ENCODE peak calls at places on chromosomes 1 and 21, in five cellular contexts. C, M, G, Y and A are unnamed samples.
A peak's percentile ranks its signal among the peaks of the same experiment; 100 is the strongest.

GRCh38 chr1:54768093-54768492 is 3.8 kb upstream of the PARS2 start:
- DNase-seq in G (no peak), C (no peak), M (no peak), Y (no peak), A (no peak)

GRCh38 chr21:42527489-42528158 is 14.0 kb downstream of the SLC37A1 start:
- DNase-seq in G (no peak), Y (no peak), C (no peak), M (no peak), A (no peak)

GRCh38 chr1:151399890-151400235 is 490 bp downstream of the PSMB4 start:
- DNase-seq in C (peak; percentile 32), M (no peak), G (no peak), Y (no peak), A (peak; percentile 54)

GRCh38 chr1:154179951-154180687 is 11.8 kb downstream of the TPM3 start:
- DNase-seq in G (no peak), C (no peak), M (no peak), Y (no peak), A (no peak)

GRCh38 chr1:5993553-5994510 is 1.6 kb upstream of the NPHP4 start:
- DNase-seq in C (peak; percentile 83), Y (no peak), M (no peak), G (peak; percentile 17), A (no peak)

GRCh38 chr1:115426271-115426771 is 88.3 kb upstream of the NGF start:
- DNase-seq in G (peak; percentile 67), Y (peak; percentile 85), M (peak; percentile 91), C (no peak), A (peak; percentile 84)

GRCh38 chr1:58460469-58460868 is 86.1 kb downstream of the OMA1 start:
- DNase-seq in M (no peak), Y (no peak), C (no peak), G (no peak), A (no peak)

GRCh38 chr1:10679521-10680220 is 116.8 kb downstream of the CASZ1 start:
- DNase-seq in M (no peak), G (no peak), C (peak; percentile 77), Y (peak; percentile 59), A (no peak)

GRCh38 chr1:1426496-1426960 is 5.5 kb upstream of the ANKRD65 start:
- DNase-seq in C (no peak), M (no peak), G (no peak), Y (no peak), A (no peak)

GRCh38 chr1:31416101-31416736 is 3.2 kb downstream of the SERINC2 start:
- DNase-seq in M (no peak), Y (no peak), G (no peak), C (no peak), A (peak; percentile 66)

GRCh38 chr1:56710646-56711045 is 65.5 kb downstream of the PRKAA2 start:
- DNase-seq in M (no peak), Y (no peak), C (no peak), G (no peak), A (no peak)

GRCh38 chr1:38073926-38074677 is 27.5 kb upstream of the POU3F1 start:
- DNase-seq in Y (no peak), G (no peak), C (no peak), M (no peak), A (no peak)

GRCh38 chr21:46084709-46085108 is 13.2 kb upstream of the COL6A2 start:
- DNase-seq in M (no peak), C (no peak), G (no peak), Y (no peak), A (peak; percentile 45)

GRCh38 chr1:44695671-44696070 is 21.2 kb downstream of the ARMH1 start:
- DNase-seq in G (no peak), Y (no peak), C (no peak), M (no peak), A (no peak)

GRCh38 chr21:42514883-42515228 is 1.2 kb downstream of the SLC37A1 start:
- DNase-seq in C (no peak), M (no peak), Y (no peak), G (no peak), A (no peak)

GRCh38 chr1:43238104-43238503 is 31.7 kb upstream of the TMEM125 start:
- DNase-seq in M (peak; percentile 66), C (peak; percentile 74), Y (peak; percentile 75), G (peak; percentile 39), A (peak; percentile 39)

GRCh38 chr1:227899820-227900449 is 47.8 kb downstream of the WNT9A start:
- DNase-seq in G (peak; percentile 5), M (peak; percentile 37), Y (peak; percentile 3), C (no peak), A (peak; percentile 26)

GRCh38 chr1:59601032-59601431 is 213.7 kb upstream of the HOOK1 start:
- DNase-seq in Y (peak; percentile 51), M (peak; percentile 62), G (peak; percentile 42), C (no peak), A (peak; percentile 77)

GRCh38 chr21:35159881-35160280 is 110.8 kb upstream of the RUNX1 start:
- DNase-seq in C (no peak), Y (no peak), M (no peak), G (no peak), A (no peak)

GRCh38 chr1:74593887-74594866 is 79.4 kb downstream of the ERICH3 start:
- DNase-seq in G (no peak), M (no peak), Y (no peak), C (no peak), A (no peak)

GRCh38 chr1:239997515-239998311 is 94.0 kb upstream of the FMN2 start:
- DNase-seq in G (no peak), M (no peak), Y (no peak), C (no peak), A (no peak)

GRCh38 chr1:86779308-86780191 is 75.2 kb downstream of the SH3GLB1 start:
- DNase-seq in C (peak; percentile 25), G (no peak), Y (no peak), M (no peak), A (no peak)

GRCh38 chr1:202270871-202271326 is 70.8 kb downstream of the UBE2T start:
- DNase-seq in M (peak; percentile 47), G (no peak), C (no peak), Y (no peak), A (no peak)

GRCh38 chr21:36175771-36176565 is 19.3 kb downstream of the DOP1B start:
- DNase-seq in C (no peak), Y (no peak), M (no peak), G (no peak), A (no peak)

GRCh38 chr1:233859446-233859845 is 45.0 kb upstream of the SLC35F3 start:
- DNase-seq in C (no peak), G (no peak), M (no peak), Y (no peak), A (no peak)

GRCh38 chr1:158534496-158534895 is 19.7 kb downstream of the OR6Y1 start:
- DNase-seq in G (no peak), C (no peak), M (no peak), Y (no peak), A (no peak)

GRCh38 chr21:32306021-32306780 is 7.5 kb downstream of the MRAP start:
- DNase-seq in Y (no peak), G (no peak), M (no peak), C (no peak), A (no peak)

GRCh38 chr1:55250399-55251075 is 35.4 kb upstream of the USP24 start:
- DNase-seq in G (no peak), M (no peak), Y (peak; percentile 47), C (no peak), A (no peak)

GRCh38 chr1:204971700-204972336 is 71.2 kb upstream of the CNTN2 start:
- DNase-seq in M (no peak), G (no peak), C (peak; percentile 70), Y (no peak), A (no peak)
- TF ChIP-seq CTCF in M (no peak), G (no peak), C (peak; percentile 17), Y (no peak), A (no peak)

GRCh38 chr21:43808832-43809251 is 19.5 kb downstream of the RRP1 start:
- DNase-seq in C (no peak), Y (no peak), M (no peak), G (no peak), A (no peak)
- H3K4me1 ChIP-seq in C (peaks cover 91% of the 10 kb centered on the region), Y (peaks cover 8% of the 10 kb centered on the region), M (peaks cover 26% of the 10 kb centered on the region), G (peaks cover 9% of the 10 kb centered on the region), A (peaks cover 19% of the 10 kb centered on the region)

DNA sequence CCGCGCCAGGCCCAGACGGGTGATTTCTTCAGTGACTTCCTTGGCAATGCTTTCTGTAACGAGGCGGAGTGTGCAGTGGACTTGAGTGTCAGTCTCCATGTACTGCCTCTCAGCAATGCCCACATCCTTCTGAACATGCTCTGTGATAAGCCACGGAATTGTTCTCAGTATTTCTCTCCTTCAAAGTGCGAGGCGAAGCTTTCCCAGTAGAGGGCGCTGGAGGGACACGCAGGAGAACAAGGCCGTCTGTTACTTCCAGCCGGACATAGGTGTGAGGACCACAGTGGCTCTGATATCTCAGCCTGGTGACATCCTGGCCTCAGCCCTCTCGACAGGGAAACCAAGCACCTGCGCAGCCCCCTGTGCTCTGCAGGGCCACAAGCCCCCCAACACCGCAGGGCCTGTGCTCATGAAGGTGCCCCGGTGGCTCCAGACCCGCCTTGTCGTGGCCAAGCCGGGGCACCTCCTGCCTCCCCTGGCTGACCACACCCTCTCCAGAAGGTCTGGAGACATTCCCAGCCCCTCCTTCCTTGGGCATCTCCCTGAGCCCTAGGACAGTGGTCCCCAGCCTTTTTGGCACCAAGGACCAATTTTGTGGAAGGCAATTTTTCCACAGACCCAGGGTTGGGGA is 46.1 kb upstream of the BACE2 start:
- DNase-seq in G (peak; percentile 73), M (peak; percentile 92), C (peak; percentile 61), Y (peak; percentile 74), A (peak; percentile 81)
- TF ChIP-seq CTCF in G (peak; percentile 88), M (peak; percentile 85), C (peak; percentile 92), Y (peak; percentile 93), A (peak; percentile 71)

GRCh38 chr1:205542367-205542766 is 37.9 kb downstream of the CDK18 start:
- DNase-seq in G (no peak), C (no peak), M (peak; percentile 64), Y (no peak), A (no peak)

GRCh38 chr1:205545991-205546390 is 41.5 kb downstream of the CDK18 start:
- DNase-seq in Y (no peak), M (peak; percentile 55), C (no peak), G (no peak), A (no peak)

GRCh38 chr1:205541161-205541886 is 36.9 kb downstream of the CDK18 start:
- DNase-seq in M (no peak), G (no peak), C (no peak), Y (no peak), A (peak; percentile 6)

GRCh38 chr1:205545001-205545919 is 40.8 kb downstream of the CDK18 start:
- DNase-seq in G (no peak), Y (no peak), M (peak; percentile 59), C (no peak), A (no peak)

DNA sequence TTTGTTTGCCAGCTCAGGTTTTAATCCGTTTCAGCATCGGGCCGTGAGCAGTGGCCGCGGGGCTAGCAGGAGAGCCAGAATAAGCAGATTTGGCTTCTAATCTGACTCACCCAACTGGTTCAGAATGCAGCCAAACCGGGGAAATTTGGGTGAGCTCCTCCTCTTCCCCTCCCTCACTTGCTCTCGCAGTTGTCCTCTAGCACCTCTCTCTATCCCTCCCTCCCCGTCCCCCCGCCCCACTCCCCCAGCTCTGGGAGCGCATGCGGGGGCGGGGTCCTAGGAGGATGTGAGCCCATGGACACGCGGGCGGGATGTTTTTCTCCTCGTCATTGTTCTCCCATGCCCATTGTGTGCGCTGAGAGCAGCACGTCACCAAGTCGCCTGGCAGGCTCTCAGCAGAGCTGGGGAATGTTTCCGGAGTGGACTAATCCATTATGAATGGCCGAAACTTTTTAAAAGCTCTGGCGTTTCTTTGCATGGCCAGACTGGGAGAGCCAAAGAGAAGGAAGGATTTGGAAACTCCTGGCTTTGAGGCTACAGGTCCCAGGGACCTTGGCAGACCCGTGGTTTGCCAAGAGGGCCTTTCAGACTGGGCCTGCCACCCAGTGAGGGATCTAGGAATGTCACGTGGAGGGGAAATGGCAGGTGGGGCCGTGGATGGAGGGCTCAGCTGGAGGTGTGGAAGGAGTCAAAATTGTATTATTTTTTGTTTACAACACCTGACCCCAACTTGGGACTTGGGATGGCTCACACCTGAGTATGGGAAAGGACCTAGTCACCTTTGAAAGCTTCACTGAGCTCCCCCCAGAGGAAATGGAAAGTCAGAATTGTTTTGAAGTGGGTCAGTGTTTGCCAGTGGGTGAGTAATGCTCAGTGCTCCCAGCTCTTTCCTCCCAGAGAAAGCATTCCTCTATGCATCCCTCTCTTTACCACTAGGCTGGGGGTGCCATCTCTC is 39.2 kb downstream of the CDK18 start:
- DNase-seq in G (peak; percentile 75), M (peak; percentile 89), C (peak; percentile 39), Y (peak; percentile 87), A (peak; percentile 76)
- H3K4me1 ChIP-seq in G (peaks cover 36% of the 10 kb centered on the region), M (peaks cover 17% of the 10 kb centered on the region), C (peaks cover 5% of the 10 kb centered on the region), Y (peaks cover 21% of the 10 kb centered on the region), A (no peaks in the 10 kb centered on the region)